ENCODE peak calls at places on chromosomes 16 and 17, in four cellular contexts. One of them, this sample, is unnamed.

GRCh38 chr16:70634861-70635260 is 11.5 kb upstream of the IL34 start:
- DNase-seq in neural crest cell: no peak
- DNase-seq in astrocyte of the spinal cord: no peak
- DNase-seq in activated CD8-positive, alpha-beta memory T cell treated with anti-CD3 and anti-CD28 coated beads for 1 hour: no peak
- DNase-seq in this sample: no peak

GRCh38 chr16:50300942-50301625 is 34.7 kb downstream of the ADCY7 start:
- DNase-seq in neural crest cell: no peak
- DNase-seq in activated CD8-positive, alpha-beta memory T cell treated with anti-CD3 and anti-CD28 coated beads for 1 hour: no peak
- DNase-seq in astrocyte of the spinal cord: no peak
- DNase-seq in this sample: no peak

GRCh38 chr16:46739934-46740333 is 8.2 kb downstream of the MYLK3 start:
- DNase-seq in neural crest cell: no peak
- DNase-seq in activated CD8-positive, alpha-beta memory T cell treated with anti-CD3 and anti-CD28 coated beads for 1 hour: no peak
- DNase-seq in astrocyte of the spinal cord: no peak
- DNase-seq in this sample: no peak

GRCh38 chr17:42855048-42855596 is 4.1 kb downstream of the AOC3 start:
- DNase-seq in astrocyte of the spinal cord: no peak
- DNase-seq in activated CD8-positive, alpha-beta memory T cell treated with anti-CD3 and anti-CD28 coated beads for 1 hour: no peak
- DNase-seq in neural crest cell: no peak
- DNase-seq in this sample: no peak

GRCh38 chr17:56987283-56987834 is 9.4 kb downstream of the SCPEP1 start:
- DNase-seq in neural crest cell: no peak
- DNase-seq in activated CD8-positive, alpha-beta memory T cell treated with anti-CD3 and anti-CD28 coated beads for 1 hour: no peak
- DNase-seq in astrocyte of the spinal cord: no peak
- DNase-seq in this sample: no peak

GRCh38 chr16:27722892-27723450 is 173.0 kb downstream of the KATNIP start:
- DNase-seq in neural crest cell: no peak
- DNase-seq in astrocyte of the spinal cord: no peak
- DNase-seq in activated CD8-positive, alpha-beta memory T cell treated with anti-CD3 and anti-CD28 coated beads for 1 hour: no peak
- DNase-seq in this sample: peak

GRCh38 chr17:7884581-7885356 is 3.8 kb upstream of the CHD3 start:
- DNase-seq in activated CD8-positive, alpha-beta memory T cell treated with anti-CD3 and anti-CD28 coated beads for 1 hour: no peak
- DNase-seq in neural crest cell: no peak
- DNase-seq in astrocyte of the spinal cord: no peak
- DNase-seq in this sample: no peak

GRCh38 chr17:46159686-46160085 is 33.5 kb downstream of the KANSL1 start:
- DNase-seq in astrocyte of the spinal cord: peak
- DNase-seq in activated CD8-positive, alpha-beta memory T cell treated with anti-CD3 and anti-CD28 coated beads for 1 hour: no peak
- DNase-seq in neural crest cell: no peak
- DNase-seq in this sample: no peak

GRCh38 chr16:68909099-68909733 is 65.9 kb downstream of the TANGO6 start:
- DNase-seq in astrocyte of the spinal cord: no peak
- DNase-seq in neural crest cell: no peak
- DNase-seq in activated CD8-positive, alpha-beta memory T cell treated with anti-CD3 and anti-CD28 coated beads for 1 hour: no peak
- DNase-seq in this sample: no peak

GRCh38 chr17:16428098-16428882 is 12.9 kb downstream of the TRPV2 start:
- DNase-seq in neural crest cell: peak
- DNase-seq in astrocyte of the spinal cord: no peak
- DNase-seq in activated CD8-positive, alpha-beta memory T cell treated with anti-CD3 and anti-CD28 coated beads for 1 hour: no peak
- DNase-seq in this sample: peak

GRCh38 chr17:63843387-63844292 is 1.2 kb upstream of the SMARCD2 start:
- DNase-seq in astrocyte of the spinal cord: peak
- DNase-seq in activated CD8-positive, alpha-beta memory T cell treated with anti-CD3 and anti-CD28 coated beads for 1 hour: no peak
- DNase-seq in neural crest cell: no peak
- DNase-seq in this sample: no peak

GRCh38 chr17:59725691-59726090 is 18.2 kb downstream of the VMP1 start:
- DNase-seq in activated CD8-positive, alpha-beta memory T cell treated with anti-CD3 and anti-CD28 coated beads for 1 hour: no peak
- DNase-seq in astrocyte of the spinal cord: no peak
- DNase-seq in neural crest cell: no peak
- DNase-seq in this sample: no peak

GRCh38 chr17:61574542-61575351 is 16.3 kb downstream of the NACA2 start:
- DNase-seq in activated CD8-positive, alpha-beta memory T cell treated with anti-CD3 and anti-CD28 coated beads for 1 hour: no peak
- DNase-seq in neural crest cell: peak
- DNase-seq in astrocyte of the spinal cord: peak
- DNase-seq in this sample: no peak

This sample was measured in D721Med.